ENCODE peak calls at places on chromosome 2, in four cellular contexts. Z, F, T and I are unnamed samples.

GRCh38 chr2:3280683-3281520 is 96.7 kb downstream of the EIPR1 start:
- DNase-seq in F (no peak), Z (no peak), T (no peak), I (peak; percentile 21)

GRCh38 chr2:44166096-44166495 is 2.6 kb upstream of the PPM1B start:
- DNase-seq in Z (no peak), F (no peak), T (no peak), I (no peak)

GRCh38 chr2:172380436-172381274 is 46.7 kb upstream of the ITGA6 start:
- DNase-seq in F (no peak), Z (no peak), T (peak; percentile 32), I (no peak)

GRCh38 chr2:96823203-96823602 is 7.1 kb downstream of the CNNM3 start:
- DNase-seq in F (no peak), Z (no peak), T (no peak), I (no peak)

GRCh38 chr2:191638079-191638801 is 39.7 kb upstream of the NABP1 start:
- DNase-seq in Z (no peak), T (no peak), F (no peak), I (no peak)

GRCh38 chr2:23423062-23423872 is 38.3 kb downstream of the KLHL29 start:
- DNase-seq in T (no peak), Z (no peak), F (no peak), I (no peak)

GRCh38 chr2:240233891-240234502 is 93.5 kb upstream of the OTOS start:
- DNase-seq in Z (no peak), T (no peak), F (no peak), I (peak; percentile 34)

GRCh38 chr2:146128216-146128615 is 1608.3 kb upstream of the ZEB2 start:
- DNase-seq in T (no peak), Z (no peak), F (no peak), I (no peak)

GRCh38 chr2:137964066-137964858 is at the start of gene HNMT:
- DNase-seq in Z (peak; percentile 25), F (peak; percentile 51), T (no peak), I (peak; percentile 66)

GRCh38 chr2:240997141-240997855 is 1.1 kb upstream of the SNED1 start:
- DNase-seq in Z (no peak), F (no peak), T (no peak), I (peak; percentile 13)

GRCh38 chr2:172021955-172022354 is 22.2 kb downstream of the METAP1D start:
- DNase-seq in T (no peak), F (no peak), Z (no peak), I (no peak)

GRCh38 chr2:181656450-181657261 is at the start of gene CERKL:
- DNase-seq in Z (peak; percentile 87), T (no peak), F (no peak), I (peak; percentile 79)

GRCh38 chr2:148642891-148643416 is 1.6 kb upstream of the EPC2 start:
- DNase-seq in T (no peak), F (peak; percentile 89), Z (no peak), I (peak; percentile 31)

GRCh38 chr2:57490746-57491145 is 555.9 kb upstream of the VRK2 start:
- DNase-seq in Z (no peak), T (no peak), F (no peak), I (no peak)

GRCh38 chr2:189821953-189822748 is 37.9 kb downstream of the PMS1 start:
- DNase-seq in F (peak; percentile 74), T (no peak), Z (no peak), I (no peak)

GRCh38 chr2:15149063-15149462 is 412.1 kb downstream of the NBAS start:
- DNase-seq in T (no peak), Z (no peak), F (no peak), I (no peak)